ENCODE peak calls at places on chromosome 18, in ten cellular contexts. V, F, I, G, X, P, Z, R, W and S are unnamed samples.

GRCh38 chr18:51988277-51988676 is 351.7 kb upstream of the DCC start:
- DNase-seq in P (no peak), I (no peak), X (no peak), Z (no peak), G (no peak), V (no peak), W (no peak), F (no peak), R (no peak), S (no peak)

GRCh38 chr18:65322895-65323294 is 427.9 kb upstream of the CDH7 start:
- DNase-seq in R (no peak), I (no peak), W (no peak), F (no peak), V (no peak), G (no peak), P (no peak), Z (no peak), X (no peak), S (no peak)

GRCh38 chr18:43398601-43399000 is 121.3 kb upstream of the SYT4 start:
- DNase-seq in G (no peak), F (no peak), Z (no peak), V (no peak), I (no peak), X (no peak), W (no peak), P (no peak), R (no peak), S (no peak)

GRCh38 chr18:11955299-11956029 is 25.8 kb upstream of the IMPA2 start:
- DNase-seq in I (peak; percentile 95), F (no peak), P (peak; percentile 41), V (peak; percentile 83), Z (peak; percentile 50), W (no peak), G (no peak), X (no peak), R (no peak), S (peak; percentile 44)

GRCh38 chr18:11885278-11885991 is 22.7 kb downstream of the MPPE1 start:
- DNase-seq in P (no peak), Z (no peak), F (no peak), I (no peak), X (no peak), W (no peak), R (no peak), G (no peak), V (no peak), S (no peak)

GRCh38 chr18:49855711-49856110 is 42.4 kb upstream of the ACAA2 start:
- DNase-seq in X (no peak), P (no peak), G (no peak), F (no peak), I (no peak), V (no peak), Z (no peak), W (no peak), R (no peak), S (no peak)

GRCh38 chr18:79846936-79847557 is 49.3 kb downstream of the KCNG2 start:
- DNase-seq in R (no peak), X (no peak), I (no peak), G (no peak), V (peak; percentile 15), Z (no peak), W (no peak), P (no peak), F (no peak), S (no peak)

GRCh38 chr18:10169064-10169562 is 255.3 kb downstream of the VAPA start:
- DNase-seq in R (no peak), Z (no peak), I (no peak), F (no peak), P (peak; percentile 18), W (no peak), V (no peak), G (no peak), X (peak; percentile 27), S (no peak)

GRCh38 chr18:46152436-46152807 is 48.2 kb downstream of the HAUS1 start:
- DNase-seq in X (peak; percentile 82), R (no peak), G (no peak), I (peak; percentile 73), W (no peak), V (peak; percentile 95), F (no peak), P (peak; percentile 20), Z (no peak), S (no peak)

GRCh38 chr18:31041346-31042067 is 1.0 kb downstream of the DSC3 start:
- DNase-seq in V (no peak), G (no peak), I (no peak), W (peak; percentile 28), F (no peak), X (no peak), P (peak; percentile 25), R (no peak), Z (no peak), S (no peak)

GRCh38 chr18:58043452-58044369 is at the start of gene NEDD4L:
- DNase-seq in P (peak; percentile 64), G (peak; percentile 43), I (peak; percentile 87), W (peak; percentile 84), X (peak; percentile 37), R (peak; percentile 65), V (peak; percentile 82), Z (peak; percentile 90), F (peak; percentile 11), S (peak; percentile 70)

GRCh38 chr18:77164762-77165485 is 32.3 kb upstream of the MBP start:
- DNase-seq in W (no peak), R (no peak), Z (no peak), F (no peak), V (peak; percentile 16), G (no peak), X (peak; percentile 12), I (no peak), P (no peak), S (no peak)

GRCh38 chr18:70245941-70246537 is 40.6 kb upstream of the RTTN start:
- DNase-seq in F (no peak), X (no peak), Z (no peak), R (no peak), G (no peak), I (no peak), P (no peak), V (no peak), W (no peak), S (no peak)

GRCh38 chr18:8895987-8896619 is 190.7 kb downstream of the MTCL1 start:
- DNase-seq in X (no peak), F (no peak), V (peak; percentile 83), Z (no peak), R (no peak), I (peak; percentile 80), G (no peak), P (no peak), W (no peak), S (no peak)

GRCh38 chr18:60663060-60663989 is 290.8 kb upstream of the MC4R start:
- DNase-seq in V (no peak), W (no peak), P (no peak), Z (no peak), I (no peak), X (no peak), F (no peak), R (no peak), G (no peak), S (no peak)

GRCh38 chr18:55918449-55918848 is 330.5 kb upstream of the TCF4 start:
- DNase-seq in F (no peak), I (no peak), V (no peak), G (no peak), Z (no peak), X (no peak), W (no peak), R (no peak), P (no peak), S (no peak)

GRCh38 chr18:34595673-34596072 is 114.4 kb upstream of the DTNA start:
- DNase-seq in V (peak; percentile 24), G (no peak), F (no peak), X (no peak), Z (no peak), R (no peak), I (peak; percentile 44), W (no peak), P (no peak), S (peak; percentile 2)

GRCh38 chr18:56374005-56374655 is 264.3 kb downstream of the TXNL1 start:
- DNase-seq in I (no peak), Z (no peak), F (no peak), P (no peak), V (peak; percentile 20), G (no peak), R (no peak), W (no peak), X (no peak), S (no peak)

GRCh38 chr18:5962362-5962761 is 67.0 kb upstream of the TMEM200C start:
- DNase-seq in I (no peak), G (no peak), W (no peak), Z (no peak), R (no peak), P (no peak), X (no peak), V (peak; percentile 3), F (no peak), S (no peak)

GRCh38 chr18:49303376-49303775 is 157.1 kb downstream of the DYM start:
- DNase-seq in G (no peak), X (no peak), Z (no peak), W (no peak), V (no peak), F (no peak), P (no peak), R (no peak), I (no peak), S (no peak)

GRCh38 chr18:9366126-9366714 is 31.6 kb downstream of the TWSG1 start:
- DNase-seq in I (no peak), R (no peak), G (no peak), P (peak; percentile 79), V (peak; percentile 6), F (no peak), X (no peak), Z (peak; percentile 13), W (peak; percentile 49), S (no peak)

GRCh38 chr18:55422456-55423185 is 165.4 kb downstream of the TCF4 start:
- DNase-seq in V (peak; percentile 64), X (no peak), W (no peak), F (no peak), R (no peak), G (no peak), I (no peak), Z (no peak), P (no peak), S (no peak)

GRCh38 chr18:58819051-58819450 is 45.6 kb upstream of the ZNF532 start:
- DNase-seq in R (peak; percentile 74), I (no peak), F (no peak), Z (no peak), P (no peak), G (no peak), V (no peak), X (no peak), W (no peak), S (no peak)

GRCh38 chr18:2395427-2396161 is 175.7 kb downstream of the METTL4 start:
- DNase-seq in G (no peak), V (no peak), W (no peak), Z (no peak), P (no peak), X (no peak), I (no peak), F (no peak), R (no peak), S (no peak)

GRCh38 chr18:6732952-6733351 is 3.4 kb downstream of the ARHGAP28 start:
- DNase-seq in X (no peak), F (no peak), R (no peak), G (no peak), P (no peak), V (no peak), W (no peak), I (no peak), Z (no peak), S (no peak)

GRCh38 chr18:63394954-63395353 is 27.3 kb downstream of the VPS4B start:
- DNase-seq in I (no peak), W (no peak), F (no peak), R (no peak), X (no peak), P (no peak), V (no peak), Z (no peak), G (no peak), S (no peak)

GRCh38 chr18:3447895-3448844 is 1.8 kb upstream of the TGIF1 start:
- DNase-seq in W (peak; percentile 93), G (peak; percentile 56), I (peak; percentile 98), P (peak; percentile 93), R (peak; percentile 88), F (peak; percentile 84), Z (peak; percentile 92), V (peak; percentile 98), X (peak; percentile 84), S (peak; percentile 97)

GRCh38 chr18:79684283-79684631 is 4.7 kb downstream of the CTDP1 start:
- DNase-seq in W (no peak), P (no peak), V (no peak), G (no peak), Z (no peak), F (no peak), X (no peak), I (no peak), R (no peak), S (no peak)